ENCODE peak calls at places on chromosomes 7 and 10, in four cellular contexts. T, J, R and C are unnamed samples.

GRCh38 chr7:45579386-45579785 is 5.2 kb downstream of the ADCY1 start:
- DNase-seq in J (no peak), T (no peak), R (no peak), C (no peak)

GRCh38 chr7:117323585-117323876 is 673 bp upstream of the WNT2 start:
- DNase-seq in T (no peak), R (no peak), J (no peak), C (no peak)

GRCh38 chr10:100101526-100102076 is 19.9 kb upstream of the CPN1 start:
- DNase-seq in T (no peak), R (no peak), J (peak), C (no peak)

GRCh38 chr7:55325371-55325792 is 39.8 kb upstream of the LANCL2 start:
- DNase-seq in T (no peak), R (no peak), J (peak), C (no peak)

GRCh38 chr7:66036788-66037187 is 38.8 kb upstream of the ASL start:
- DNase-seq in T (no peak), J (no peak), R (no peak), C (no peak)

GRCh38 chr10:6563075-6563474 is 17.0 kb downstream of the PRKCQ start:
- DNase-seq in J (no peak), T (peak), R (no peak), C (no peak)

GRCh38 chr7:107680478-107680877 is 19.9 kb downstream of the SLC26A4 start:
- DNase-seq in J (no peak), R (no peak), T (no peak), C (no peak)

GRCh38 chr10:19347592-19347991 is 299.0 kb downstream of the MALRD1 start:
- DNase-seq in T (no peak), J (no peak), R (no peak), C (no peak)

GRCh38 chr7:108257954-108258353 is 127.8 kb upstream of the LAMB4 start:
- DNase-seq in R (no peak), J (no peak), T (no peak), C (no peak)

GRCh38 chr7:2928613-2929311 is 84.7 kb upstream of the GNA12 start:
- DNase-seq in T (no peak), R (no peak), J (no peak), C (no peak)

GRCh38 chr7:746074-747061 is 19.3 kb upstream of the PRKAR1B start:
- DNase-seq in R (no peak), J (no peak), T (no peak), C (no peak)

GRCh38 chr7:74653686-74654181 is 3.8 kb upstream of the GTF2I start:
- DNase-seq in R (no peak), T (no peak), J (no peak), C (no peak)

GRCh38 chr10:29861811-29862505 is 197.4 kb downstream of the JCAD start:
- DNase-seq in J (no peak), T (no peak), R (no peak), C (no peak)

GRCh38 chr10:21814866-21815265 is 188.7 kb downstream of the DNAJC1 start:
- DNase-seq in J (no peak), T (no peak), R (no peak), C (no peak)

GRCh38 chr7:44145969-44146897 is 5.1 kb upstream of the MYL7 start:
- DNase-seq in R (peak), J (peak), T (peak), C (peak)

GRCh38 chr10:46171661-46172060 is 115.1 kb upstream of the ANTXRL start:
- DNase-seq in T (no peak), J (no peak), R (no peak), C (no peak)

GRCh38 chr10:11015371-11015934 is 2.2 kb upstream of the CELF2 start:
- DNase-seq in J (no peak), T (no peak), R (no peak), C (no peak)

GRCh38 chr7:50782376-50783208 is at the start of gene GRB10:
- DNase-seq in J (peak), T (no peak), R (no peak), C (no peak)

GRCh38 chr10:87657370-87657769 is 2.3 kb upstream of the PAPSS2 start:
- DNase-seq in T (no peak), J (peak), R (no peak), C (no peak)

GRCh38 chr10:86942441-86943315 is 14.7 kb downstream of the MMRN2 start:
- DNase-seq in R (no peak), J (no peak), T (no peak), C (no peak)

GRCh38 chr10:109343293-109343692 is 580.0 kb downstream of the XPNPEP1 start:
- DNase-seq in J (peak), T (no peak), R (no peak), C (no peak)

GRCh38 chr7:125057974-125058373 is 128.3 kb upstream of the POT1 start:
- DNase-seq in R (no peak), T (no peak), J (no peak), C (no peak)

GRCh38 chr7:51316262-51316665 is 345 bp downstream of the COBL start:
- DNase-seq in R (no peak), T (no peak), J (no peak), C (no peak)

GRCh38 chr10:15791816-15792524 is 68.3 kb downstream of the MINDY3 start:
- DNase-seq in T (no peak), R (no peak), J (peak), C (no peak)

GRCh38 chr7:83936056-83936703 is 258.4 kb downstream of the SEMA3A start:
- DNase-seq in T (peak), R (no peak), J (peak), C (peak)

GRCh38 chr10:3424102-3424803 is 251.7 kb upstream of the PITRM1 start:
- DNase-seq in R (no peak), T (no peak), J (peak), C (no peak)

GRCh38 chr7:8217200-8218068 is 44.5 kb downstream of the ICA1 start:
- DNase-seq in J (peak), R (no peak), T (no peak), C (no peak)

GRCh38 chr7:45924283-45924682 is 3.2 kb upstream of the IGFBP3 start:
- DNase-seq in T (no peak), J (peak), R (no peak), C (no peak)

GRCh38 chr10:6173203-6173602 is 29.5 kb upstream of the PFKFB3 start:
- DNase-seq in J (no peak), T (peak), R (peak), C (peak)

GRCh38 chr10:93384006-93384405 is 98.1 kb downstream of the MYOF start:
- DNase-seq in J (peak), R (no peak), T (no peak), C (no peak)

GRCh38 chr7:13104128-13104527 is 416.7 kb downstream of the ARL4A start:
- DNase-seq in T (no peak), J (peak), R (no peak), C (no peak)

GRCh38 chr10:99880071-99880835 is 97.8 kb downstream of the ABCC2 start:
- DNase-seq in R (no peak), J (peak), T (no peak), C (no peak)

GRCh38 chr7:44145419-44145968 is 4.4 kb upstream of the MYL7 start:
- DNase-seq in R (peak), T (peak), J (peak), C (peak)

GRCh38 chr10:14648042-14648765 is 126.5 kb downstream of the FAM107B start:
- DNase-seq in T (peak), R (peak), J (peak), C (peak)

GRCh38 chr10:26697922-26698608 is 564 bp downstream of the PDSS1 start:
- DNase-seq in T (no peak), J (peak), R (no peak), C (no peak)

GRCh38 chr7:99679032-99679399 is 780 bp downstream of the CYP3A5 start:
- DNase-seq in T (no peak), R (no peak), J (peak), C (no peak)

GRCh38 chr10:126474031-126474430 is 85.8 kb upstream of the ADAM12 start:
- DNase-seq in R (no peak), T (no peak), J (no peak), C (no peak)

GRCh38 chr10:122144199-122144598 is 126.9 kb upstream of the BTBD16 start:
- DNase-seq in R (no peak), T (no peak), J (no peak), C (no peak)

GRCh38 chr7:6725003-6725402 is 18.3 kb upstream of the ZNF12 start:
- DNase-seq in J (no peak), R (no peak), T (no peak), C (no peak)

GRCh38 chr10:58299580-58299979 is 30.6 kb downstream of the CISD1 start:
- DNase-seq in T (peak), R (peak), J (peak), C (peak)